ENCODE peak calls at places on chromosomes 6 and 20, in seven cellular contexts. P is effector memory CD4-positive, alpha-beta T cell; G is pancreas; K is progenitor cell of endocrine pancreas; J is activated CD4-positive, alpha-beta memory T cell treated with anti-CD3 and anti-CD28 coated beads for 36 hours; F is iPS-NIHi11; B is ACHN. O is an unnamed sample.

GRCh38 chr6:30793521-30794194 is 49.3 kb upstream of the IER3 start:
- DNase-seq in P (no peak), G (no peak), K (no peak), J (no peak), F (no peak), B (no peak), O (no peak)

GRCh38 chr20:50744143-50744792 is 12.9 kb downstream of the PARD6B start:
- DNase-seq in P (no peak), G (peak; percentile 71), K (no peak), J (peak; percentile 34), F (peak; percentile 46), B (peak; percentile 73), O (peak; percentile 67)

GRCh38 chr6:39218868-39219567 is 10.3 kb downstream of the KCNK5 start:
- DNase-seq in P (no peak), G (no peak), K (no peak), J (no peak), F (no peak), B (no peak), O (no peak)

GRCh38 chr20:50624351-50625016 is 66.9 kb downstream of the RIPOR3 start:
- DNase-seq in P (no peak), G (peak; percentile 75), K (no peak), J (no peak), F (no peak), B (peak; percentile 31), O (no peak)

GRCh38 chr6:39835856-39836442 is 43.8 kb downstream of the DAAM2 start:
- DNase-seq in P (no peak), G (no peak), K (no peak), J (no peak), F (no peak), B (no peak), O (no peak)

GRCh38 chr6:155155787-155156447 is 107.9 kb upstream of the CLDN20 start:
- DNase-seq in P (no peak), G (no peak), K (no peak), J (peak; percentile 31), F (no peak), B (no peak), O (no peak)

GRCh38 chr6:4707011-4707410 is 69.2 kb upstream of the CDYL start:
- DNase-seq in P (no peak), G (no peak), K (no peak), J (no peak), F (no peak), B (no peak), O (no peak)

GRCh38 chr6:14228571-14228970 is 111.0 kb downstream of the CD83 start:
- DNase-seq in P (no peak), G (no peak), K (no peak), J (peak; percentile 80), F (no peak), B (no peak), O (no peak)

GRCh38 chr6:24743265-24743943 is 24.4 kb upstream of the C6orf62 start:
- DNase-seq in P (no peak), G (peak; percentile 40), K (no peak), J (peak; percentile 66), F (peak; percentile 17), B (peak; percentile 71), O (no peak)

GRCh38 chr6:55734256-55734655 is 141.1 kb downstream of the BMP5 start:
- DNase-seq in P (no peak), G (no peak), K (no peak), J (no peak), F (peak; percentile 19), B (no peak), O (no peak)

GRCh38 chr20:8260837-8261241 is 128.8 kb downstream of the PLCB1 start:
- DNase-seq in P (no peak), G (no peak), K (no peak), J (no peak), F (no peak), B (no peak), O (peak; percentile 46)

GRCh38 chr6:111805511-111806181 is 67.6 kb downstream of the FYN start:
- DNase-seq in P (no peak), G (no peak), K (no peak), J (peak; percentile 76), F (no peak), B (peak; percentile 27), O (no peak)

GRCh38 chr20:38789503-38790209 is 15.8 kb upstream of the PPP1R16B start:
- DNase-seq in P (no peak), G (no peak), K (no peak), J (no peak), F (no peak), B (no peak), O (no peak)

GRCh38 chr6:53605543-53606235 is 59.9 kb downstream of the KLHL31 start:
- DNase-seq in P (no peak), G (no peak), K (no peak), J (no peak), F (no peak), B (no peak), O (no peak)

GRCh38 chr6:153160221-153160620 is 29.1 kb upstream of the RGS17 start:
- DNase-seq in P (no peak), G (no peak), K (no peak), J (no peak), F (no peak), B (no peak), O (no peak)

GRCh38 chr6:134534708-134535149 is 216.8 kb upstream of the SGK1 start:
- DNase-seq in P (no peak), G (no peak), K (no peak), J (peak; percentile 42), F (no peak), B (no peak), O (no peak)

GRCh38 chr20:25623225-25623735 is 534 bp downstream of the NANP start:
- DNase-seq in P (peak; percentile 3), G (no peak), K (peak; percentile 12), J (peak; percentile 48), F (peak; percentile 31), B (peak; percentile 35), O (peak; percentile 60)

GRCh38 chr6:80439721-80440488 is 333.4 kb downstream of the BCKDHB start:
- DNase-seq in P (no peak), G (no peak), K (no peak), J (no peak), F (no peak), B (no peak), O (no peak)

GRCh38 chr6:85942844-85943243 is 300.2 kb upstream of the SYNCRIP start:
- DNase-seq in P (no peak), G (no peak), K (no peak), J (no peak), F (no peak), B (no peak), O (no peak)

GRCh38 chr6:63598001-63598250 is 25.6 kb downstream of the LOC128125822 start:
- DNase-seq in P (no peak), G (no peak), K (no peak), J (no peak), F (no peak), B (peak; percentile 17), O (no peak)

GRCh38 chr20:36468149-36469000 is 72.9 kb upstream of the MYL9 start:
- DNase-seq in P (no peak), G (peak; percentile 74), K (no peak), J (no peak), F (no peak), B (no peak), O (no peak)